ENCODE peak calls at places on chromosomes 11 and 22, in nine cellular contexts. One of them, this sample, is unnamed.

GRCh38 chr11:74397531-74398243 is 546 bp downstream of the PGM2L1 start:
- DNase-seq in non-pigmented ciliary epithelial cell: no peak
- DNase-seq in neuronal stem cell: peak
- DNase-seq in fibroblast of the aortic adventitia: no peak
- DNase-seq in GF-D8: peak
- DNase-seq in stimulated activated CD8-positive, alpha-beta memory T cell treated with anti-CD3 and anti-CD28 coated beads, Interleukin-7, amount 100 ng/mL, for 1 hour: no peak
- DNase-seq in iPS DF 6.9: peak
- DNase-seq in skeletal muscle cell: no peak
- DNase-seq in sigmoid colon: no peak
- DNase-seq in this sample: peak

GRCh38 chr11:27663294-27663693 is 37.0 kb downstream of the BDNF start:
- DNase-seq in iPS DF 6.9: no peak
- DNase-seq in GF-D8: no peak
- DNase-seq in non-pigmented ciliary epithelial cell: no peak
- DNase-seq in fibroblast of the aortic adventitia: no peak
- DNase-seq in sigmoid colon: no peak
- DNase-seq in stimulated activated CD8-positive, alpha-beta memory T cell treated with anti-CD3 and anti-CD28 coated beads, Interleukin-7, amount 100 ng/mL, for 1 hour: no peak
- DNase-seq in neuronal stem cell: no peak
- DNase-seq in skeletal muscle cell: no peak
- DNase-seq in this sample: no peak

GRCh38 chr11:122976734-122977454 is 4.7 kb downstream of the BSX start:
- DNase-seq in sigmoid colon: no peak
- DNase-seq in fibroblast of the aortic adventitia: no peak
- DNase-seq in GF-D8: no peak
- DNase-seq in iPS DF 6.9: no peak
- DNase-seq in non-pigmented ciliary epithelial cell: no peak
- DNase-seq in skeletal muscle cell: no peak
- DNase-seq in stimulated activated CD8-positive, alpha-beta memory T cell treated with anti-CD3 and anti-CD28 coated beads, Interleukin-7, amount 100 ng/mL, for 1 hour: no peak
- DNase-seq in neuronal stem cell: peak
- DNase-seq in this sample: no peak

GRCh38 chr11:121661796-121662508 is 209.2 kb upstream of the SORL1-AS1 start:
- DNase-seq in skeletal muscle cell: peak
- DNase-seq in stimulated activated CD8-positive, alpha-beta memory T cell treated with anti-CD3 and anti-CD28 coated beads, Interleukin-7, amount 100 ng/mL, for 1 hour: no peak
- DNase-seq in sigmoid colon: no peak
- DNase-seq in fibroblast of the aortic adventitia: peak
- DNase-seq in GF-D8: no peak
- DNase-seq in non-pigmented ciliary epithelial cell: peak
- DNase-seq in iPS DF 6.9: no peak
- DNase-seq in neuronal stem cell: no peak
- DNase-seq in this sample: peak

GRCh38 chr11:126431401-126432064 is 76.0 kb downstream of the ST3GAL4 start:
- DNase-seq in sigmoid colon: peak
- DNase-seq in fibroblast of the aortic adventitia: peak
- DNase-seq in non-pigmented ciliary epithelial cell: peak
- DNase-seq in neuronal stem cell: no peak
- DNase-seq in GF-D8: no peak
- DNase-seq in stimulated activated CD8-positive, alpha-beta memory T cell treated with anti-CD3 and anti-CD28 coated beads, Interleukin-7, amount 100 ng/mL, for 1 hour: no peak
- DNase-seq in iPS DF 6.9: no peak
- DNase-seq in skeletal muscle cell: peak
- DNase-seq in this sample: peak

GRCh38 chr22:46910624-46911023 is 148.2 kb downstream of the TBC1D22A start:
- DNase-seq in GF-D8: no peak
- DNase-seq in skeletal muscle cell: no peak
- DNase-seq in neuronal stem cell: no peak
- DNase-seq in non-pigmented ciliary epithelial cell: no peak
- DNase-seq in stimulated activated CD8-positive, alpha-beta memory T cell treated with anti-CD3 and anti-CD28 coated beads, Interleukin-7, amount 100 ng/mL, for 1 hour: no peak
- DNase-seq in sigmoid colon: no peak
- DNase-seq in fibroblast of the aortic adventitia: no peak
- DNase-seq in iPS DF 6.9: no peak
- DNase-seq in this sample: no peak

GRCh38 chr11:33920838-33921613 is 29.1 kb upstream of the LMO2 start:
- DNase-seq in fibroblast of the aortic adventitia: no peak
- DNase-seq in stimulated activated CD8-positive, alpha-beta memory T cell treated with anti-CD3 and anti-CD28 coated beads, Interleukin-7, amount 100 ng/mL, for 1 hour: no peak
- DNase-seq in non-pigmented ciliary epithelial cell: no peak
- DNase-seq in neuronal stem cell: no peak
- DNase-seq in GF-D8: no peak
- DNase-seq in sigmoid colon: no peak
- DNase-seq in iPS DF 6.9: no peak
- DNase-seq in skeletal muscle cell: no peak
- DNase-seq in this sample: no peak

GRCh38 chr22:28115426-28115825 is 196.4 kb upstream of the PITPNB start:
- DNase-seq in GF-D8: no peak
- DNase-seq in stimulated activated CD8-positive, alpha-beta memory T cell treated with anti-CD3 and anti-CD28 coated beads, Interleukin-7, amount 100 ng/mL, for 1 hour: no peak
- DNase-seq in non-pigmented ciliary epithelial cell: no peak
- DNase-seq in fibroblast of the aortic adventitia: no peak
- DNase-seq in iPS DF 6.9: no peak
- DNase-seq in skeletal muscle cell: no peak
- DNase-seq in sigmoid colon: no peak
- DNase-seq in neuronal stem cell: no peak
- DNase-seq in this sample: no peak

GRCh38 chr11:64211181-64211872 is 4.8 kb downstream of the FERMT3 start:
- DNase-seq in iPS DF 6.9: no peak
- DNase-seq in neuronal stem cell: no peak
- DNase-seq in GF-D8: no peak
- DNase-seq in sigmoid colon: no peak
- DNase-seq in non-pigmented ciliary epithelial cell: no peak
- DNase-seq in fibroblast of the aortic adventitia: no peak
- DNase-seq in skeletal muscle cell: no peak
- DNase-seq in stimulated activated CD8-positive, alpha-beta memory T cell treated with anti-CD3 and anti-CD28 coated beads, Interleukin-7, amount 100 ng/mL, for 1 hour: no peak
- DNase-seq in this sample: no peak

GRCh38 chr11:125148011-125148410 is 16.5 kb upstream of the PKNOX2 start:
- DNase-seq in GF-D8: no peak
- DNase-seq in neuronal stem cell: no peak
- DNase-seq in sigmoid colon: no peak
- DNase-seq in non-pigmented ciliary epithelial cell: no peak
- DNase-seq in fibroblast of the aortic adventitia: no peak
- DNase-seq in iPS DF 6.9: no peak
- DNase-seq in skeletal muscle cell: no peak
- DNase-seq in stimulated activated CD8-positive, alpha-beta memory T cell treated with anti-CD3 and anti-CD28 coated beads, Interleukin-7, amount 100 ng/mL, for 1 hour: no peak
- DNase-seq in this sample: no peak

GRCh38 chr11:130369141-130369691 is 54.5 kb upstream of the ZBTB44 start:
- DNase-seq in GF-D8: no peak
- DNase-seq in non-pigmented ciliary epithelial cell: no peak
- DNase-seq in iPS DF 6.9: no peak
- DNase-seq in stimulated activated CD8-positive, alpha-beta memory T cell treated with anti-CD3 and anti-CD28 coated beads, Interleukin-7, amount 100 ng/mL, for 1 hour: no peak
- DNase-seq in fibroblast of the aortic adventitia: no peak
- DNase-seq in sigmoid colon: no peak
- DNase-seq in skeletal muscle cell: no peak
- DNase-seq in neuronal stem cell: no peak
- DNase-seq in this sample: no peak

GRCh38 chr11:104781037-104781436 is 117.2 kb downstream of the CASP12 start:
- DNase-seq in iPS DF 6.9: no peak
- DNase-seq in sigmoid colon: no peak
- DNase-seq in stimulated activated CD8-positive, alpha-beta memory T cell treated with anti-CD3 and anti-CD28 coated beads, Interleukin-7, amount 100 ng/mL, for 1 hour: no peak
- DNase-seq in GF-D8: no peak
- DNase-seq in fibroblast of the aortic adventitia: no peak
- DNase-seq in skeletal muscle cell: no peak
- DNase-seq in non-pigmented ciliary epithelial cell: no peak
- DNase-seq in neuronal stem cell: no peak
- DNase-seq in this sample: no peak

GRCh38 chr22:25558341-25558740 is 6.1 kb upstream of the GRK3 start:
- DNase-seq in fibroblast of the aortic adventitia: no peak
- DNase-seq in GF-D8: no peak
- DNase-seq in neuronal stem cell: no peak
- DNase-seq in skeletal muscle cell: no peak
- DNase-seq in iPS DF 6.9: no peak
- DNase-seq in stimulated activated CD8-positive, alpha-beta memory T cell treated with anti-CD3 and anti-CD28 coated beads, Interleukin-7, amount 100 ng/mL, for 1 hour: no peak
- DNase-seq in sigmoid colon: no peak
- DNase-seq in non-pigmented ciliary epithelial cell: no peak
- DNase-seq in this sample: no peak

GRCh38 chr11:129881570-129882170 is 13.7 kb downstream of the NFRKB start:
- DNase-seq in neuronal stem cell: no peak
- DNase-seq in sigmoid colon: no peak
- DNase-seq in skeletal muscle cell: no peak
- DNase-seq in fibroblast of the aortic adventitia: peak
- DNase-seq in non-pigmented ciliary epithelial cell: no peak
- DNase-seq in stimulated activated CD8-positive, alpha-beta memory T cell treated with anti-CD3 and anti-CD28 coated beads, Interleukin-7, amount 100 ng/mL, for 1 hour: peak
- DNase-seq in GF-D8: no peak
- DNase-seq in iPS DF 6.9: no peak
- DNase-seq in this sample: peak

GRCh38 chr11:23840872-23841271 is 656.0 kb upstream of the LUZP2 start:
- DNase-seq in non-pigmented ciliary epithelial cell: no peak
- DNase-seq in stimulated activated CD8-positive, alpha-beta memory T cell treated with anti-CD3 and anti-CD28 coated beads, Interleukin-7, amount 100 ng/mL, for 1 hour: no peak
- DNase-seq in neuronal stem cell: no peak
- DNase-seq in skeletal muscle cell: no peak
- DNase-seq in iPS DF 6.9: no peak
- DNase-seq in fibroblast of the aortic adventitia: no peak
- DNase-seq in GF-D8: no peak
- DNase-seq in sigmoid colon: no peak
- DNase-seq in this sample: no peak

GRCh38 chr11:121418625-121419114 is 33.4 kb upstream of the SORL1 start:
- DNase-seq in fibroblast of the aortic adventitia: no peak
- DNase-seq in neuronal stem cell: no peak
- DNase-seq in stimulated activated CD8-positive, alpha-beta memory T cell treated with anti-CD3 and anti-CD28 coated beads, Interleukin-7, amount 100 ng/mL, for 1 hour: no peak
- DNase-seq in non-pigmented ciliary epithelial cell: no peak
- DNase-seq in sigmoid colon: no peak
- DNase-seq in GF-D8: peak
- DNase-seq in iPS DF 6.9: no peak
- DNase-seq in skeletal muscle cell: no peak
- DNase-seq in this sample: no peak

GRCh38 chr11:46489668-46490560 is 98.3 kb upstream of the CHRM4 start:
- DNase-seq in fibroblast of the aortic adventitia: peak
- DNase-seq in skeletal muscle cell: no peak
- DNase-seq in neuronal stem cell: no peak
- DNase-seq in sigmoid colon: no peak
- DNase-seq in GF-D8: no peak
- DNase-seq in iPS DF 6.9: peak
- DNase-seq in non-pigmented ciliary epithelial cell: peak
- DNase-seq in stimulated activated CD8-positive, alpha-beta memory T cell treated with anti-CD3 and anti-CD28 coated beads, Interleukin-7, amount 100 ng/mL, for 1 hour: no peak
- DNase-seq in this sample: peak

GRCh38 chr11:109526061-109526460 is 104.1 kb downstream of the C11orf87 start:
- DNase-seq in fibroblast of the aortic adventitia: no peak
- DNase-seq in stimulated activated CD8-positive, alpha-beta memory T cell treated with anti-CD3 and anti-CD28 coated beads, Interleukin-7, amount 100 ng/mL, for 1 hour: no peak
- DNase-seq in GF-D8: no peak
- DNase-seq in skeletal muscle cell: no peak
- DNase-seq in non-pigmented ciliary epithelial cell: no peak
- DNase-seq in iPS DF 6.9: no peak
- DNase-seq in neuronal stem cell: no peak
- DNase-seq in sigmoid colon: no peak
- DNase-seq in this sample: no peak

GRCh38 chr11:125401235-125401634 is 94.8 kb downstream of the FEZ1 start:
- DNase-seq in stimulated activated CD8-positive, alpha-beta memory T cell treated with anti-CD3 and anti-CD28 coated beads, Interleukin-7, amount 100 ng/mL, for 1 hour: no peak
- DNase-seq in neuronal stem cell: no peak
- DNase-seq in GF-D8: no peak
- DNase-seq in skeletal muscle cell: no peak
- DNase-seq in sigmoid colon: no peak
- DNase-seq in fibroblast of the aortic adventitia: no peak
- DNase-seq in non-pigmented ciliary epithelial cell: no peak
- DNase-seq in iPS DF 6.9: no peak
- DNase-seq in this sample: no peak

GRCh38 chr11:17498475-17498874 is 21.8 kb upstream of the ABCC8 start:
- DNase-seq in GF-D8: no peak
- DNase-seq in fibroblast of the aortic adventitia: no peak
- DNase-seq in sigmoid colon: no peak
- DNase-seq in non-pigmented ciliary epithelial cell: no peak
- DNase-seq in neuronal stem cell: no peak
- DNase-seq in iPS DF 6.9: no peak
- DNase-seq in stimulated activated CD8-positive, alpha-beta memory T cell treated with anti-CD3 and anti-CD28 coated beads, Interleukin-7, amount 100 ng/mL, for 1 hour: no peak
- DNase-seq in skeletal muscle cell: no peak
- DNase-seq in this sample: peak

GRCh38 chr11:122796128-122796717 is 42.1 kb upstream of the CRTAM start:
- DNase-seq in skeletal muscle cell: no peak
- DNase-seq in stimulated activated CD8-positive, alpha-beta memory T cell treated with anti-CD3 and anti-CD28 coated beads, Interleukin-7, amount 100 ng/mL, for 1 hour: peak
- DNase-seq in non-pigmented ciliary epithelial cell: no peak
- DNase-seq in sigmoid colon: no peak
- DNase-seq in fibroblast of the aortic adventitia: peak
- DNase-seq in GF-D8: no peak
- DNase-seq in neuronal stem cell: peak
- DNase-seq in iPS DF 6.9: peak
- DNase-seq in this sample: peak